ENCODE peak calls at places on chromosome 1, in seven cellular contexts. R is IMR-90, H is H9, F is mesenchymal stem cell, T is mesendoderm, M is neuronal stem cell, E is H1. W is an unnamed sample.

GRCh38 chr1:167935252-167936067 is 1.0 kb upstream of the DCAF6 start:
- DNase-seq in R (peak), H (no peak), F (peak), T (peak), M (no peak), E (no peak), W (peak)

GRCh38 chr1:36803870-36804560 is 230.3 kb downstream of the GRIK3 start:
- DNase-seq in R (no peak), H (no peak), F (no peak), T (no peak), M (no peak), E (no peak), W (no peak)

GRCh38 chr1:235329139-235329808 is 904 bp downstream of the GGPS1 start:
- DNase-seq in R (peak), H (no peak), F (no peak), T (peak), M (no peak), E (no peak), W (peak)

GRCh38 chr1:9375912-9376311 is 83.2 kb downstream of the SPSB1 start:
- DNase-seq in R (no peak), H (no peak), F (peak), T (no peak), M (no peak), E (no peak), W (no peak)

GRCh38 chr1:112849425-112849966 is 106.5 kb downstream of the SLC16A1 start:
- DNase-seq in R (peak), H (peak), F (peak), T (peak), M (peak), E (no peak), W (peak)

GRCh38 chr1:178966312-178966711 is 59.4 kb upstream of the FAM20B start:
- DNase-seq in R (no peak), H (no peak), F (no peak), T (no peak), M (no peak), E (no peak), W (no peak)

GRCh38 chr1:181451661-181452060 is 31.7 kb upstream of the CACNA1E start:
- DNase-seq in R (no peak), H (no peak), F (no peak), T (peak), M (no peak), E (no peak), W (no peak)

GRCh38 chr1:34346128-34346527 is 169.4 kb downstream of the C1orf94 start:
- DNase-seq in R (no peak), H (no peak), F (no peak), T (no peak), M (no peak), E (no peak), W (no peak)

GRCh38 chr1:223649222-223649621 is 16.3 kb downstream of the CAPN8 start:
- DNase-seq in R (no peak), H (no peak), F (no peak), T (no peak), M (no peak), E (no peak), W (no peak)

GRCh38 chr1:92599184-92599583 is 112.5 kb upstream of the GFI1 start:
- DNase-seq in R (peak), H (no peak), F (peak), T (peak), M (no peak), E (no peak), W (peak)
- H2BK5ac ChIP-seq in R (no peak), H (no peak), F (no peak), T (no peak), M (no peak), E (no peak), W (no peak)

GRCh38 chr1:199218065-199218464 is 579.2 kb downstream of the PTPRC start:
- DNase-seq in R (no peak), H (peak), F (no peak), T (peak), M (no peak), E (no peak), W (no peak)
- H3K4me2 ChIP-seq in R (no peak), H (no peak), F (no peak), T (no peak), M (no peak), E (no peak), W (no peak)

DNA sequence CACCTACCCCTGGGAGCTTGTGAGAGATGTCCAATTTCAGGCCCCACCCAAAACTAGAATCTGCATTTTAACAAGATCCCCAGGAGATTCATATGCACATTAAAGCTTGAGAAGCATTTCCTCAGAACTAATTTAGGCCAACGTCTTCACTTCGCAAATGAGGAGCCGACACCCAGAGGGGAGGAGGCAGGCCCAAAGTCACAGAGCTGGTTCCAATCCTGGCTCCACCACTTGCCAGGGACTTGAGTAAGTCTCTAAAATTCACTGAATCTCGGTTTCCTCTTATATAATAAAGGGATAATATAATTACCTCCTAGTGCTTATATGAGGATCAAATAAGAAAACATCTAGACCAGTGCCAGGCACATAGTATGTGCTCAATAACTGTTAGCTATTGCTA is 10.3 kb upstream of the PHLDA3 start:
- DNase-seq in R (no peak), H (no peak), F (no peak), T (no peak), M (no peak), E (no peak), W (no peak)
- H2BK5ac ChIP-seq in R (no peak), H (no peak), F (no peak), T (no peak), M (no peak), E (no peak), W (no peak)

GRCh38 chr1:11320153-11320936 is 47.3 kb downstream of the UBIAD1 start:
- DNase-seq in R (no peak), H (peak), F (no peak), T (peak), M (no peak), E (peak), W (no peak)
- H3K4me2 ChIP-seq in R (no peak), H (no peak), F (no peak), T (no peak), M (no peak), E (no peak), W (no peak)

GRCh38 chr1:29361686-29362085 is 125.4 kb downstream of the PTPRU start:
- DNase-seq in R (no peak), H (peak), F (no peak), T (no peak), M (no peak), E (no peak), W (peak)
- H2BK5ac ChIP-seq in R (no peak), H (no peak), F (no peak), T (no peak), M (peak), E (no peak), W (no peak)

GRCh38 chr1:145872421-145872891 is 13.2 kb downstream of the ANKRD35 start:
- DNase-seq in R (peak), H (peak), F (peak), T (peak), M (no peak), E (no peak), W (no peak)
- H3K4me2 ChIP-seq in R (peak), H (peak), F (no peak), T (peak), M (peak), E (peak), W (peak)

GRCh38 chr1:205183676-205184335 is 27.7 kb downstream of the DSTYK start:
- DNase-seq in R (peak), H (no peak), F (peak), T (no peak), M (no peak), E (no peak), W (no peak)
- H2BK5ac ChIP-seq in R (peak), H (no peak), F (no peak), T (no peak), M (no peak), E (no peak), W (no peak)

DNA sequence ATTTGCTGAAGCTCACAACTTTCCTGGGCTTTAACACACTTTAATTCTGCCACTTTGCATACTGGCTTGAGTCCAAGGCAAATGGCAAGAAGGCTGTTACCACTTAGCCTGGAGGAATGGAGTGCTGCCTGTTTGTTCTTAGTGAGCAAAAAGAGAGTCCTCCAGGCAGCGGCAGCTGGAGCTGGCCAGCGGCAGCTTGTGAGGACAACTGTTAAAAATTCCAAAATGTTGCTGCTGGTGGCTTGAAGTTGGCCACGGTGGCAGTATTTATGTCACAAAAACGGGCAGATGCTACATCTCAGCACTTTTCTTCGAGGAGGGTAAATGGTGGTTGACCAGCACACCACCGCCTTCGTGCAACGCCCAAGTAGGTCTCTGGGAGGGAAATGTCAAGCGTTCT is 27.3 kb downstream of the STPG1 start:
- DNase-seq in R (no peak), H (no peak), F (no peak), T (no peak), M (no peak), E (no peak), W (no peak)
- H3K4me2 ChIP-seq in R (no peak), H (no peak), F (no peak), T (no peak), M (no peak), E (no peak), W (no peak)